ENCODE peak calls at places on chromosomes 7 and 10, in ten cellular contexts. R is OCI-LY7, X is fibroblast of lung, G is MM.1S, F is AG04449, Q is BJ, A is Panc1, B is lower lobe of right lung, V is cardiac muscle cell, I is astrocyte. H is an unnamed sample.

GRCh38 chr7:12923971-12924370 is 236.5 kb downstream of the ARL4A start:
- DNase-seq in R (no peak), X (peak; percentile 35), G (no peak), F (no peak), Q (no peak), A (peak; percentile 13), B (no peak), V (peak; percentile 29), I (peak; percentile 25), H (no peak)

GRCh38 chr10:102113261-102113955 is 6.8 kb downstream of the LDB1 start:
- DNase-seq in R (no peak), X (no peak), G (no peak), F (no peak), Q (no peak), A (no peak), B (no peak), V (no peak), I (no peak), H (no peak)

GRCh38 chr10:16449454-16449853 is 12.6 kb downstream of the PTER start:
- DNase-seq in R (no peak), X (no peak), G (no peak), F (no peak), Q (no peak), A (no peak), B (no peak), V (no peak), I (no peak), H (no peak)

GRCh38 chr10:48614481-48615383 is 9.9 kb upstream of the ARHGAP22 start:
- DNase-seq in R (no peak), X (peak; percentile 63), G (peak; percentile 65), F (no peak), Q (peak; percentile 50), A (no peak), B (no peak), V (peak; percentile 58), I (peak; percentile 36), H (no peak)

GRCh38 chr10:71260622-71261325 is 48.4 kb downstream of the UNC5B start:
- DNase-seq in R (no peak), X (peak; percentile 94), G (no peak), F (no peak), Q (peak; percentile 63), A (no peak), B (no peak), V (peak; percentile 95), I (peak; percentile 92), H (no peak)

GRCh38 chr7:85205754-85206153 is 18.9 kb upstream of the SEMA3D start:
- DNase-seq in R (no peak), X (no peak), G (peak; percentile 16), F (no peak), Q (no peak), A (no peak), B (no peak), V (no peak), I (no peak), H (no peak)

GRCh38 chr10:122154034-122154732 is 116.9 kb upstream of the BTBD16 start:
- DNase-seq in R (no peak), X (no peak), G (no peak), F (no peak), Q (no peak), A (no peak), B (no peak), V (no peak), I (no peak), H (no peak)

GRCh38 chr7:32088336-32088975 is 18.2 kb upstream of the PDE1C start:
- DNase-seq in R (no peak), X (no peak), G (no peak), F (no peak), Q (no peak), A (no peak), B (no peak), V (no peak), I (peak; percentile 46), H (no peak)

GRCh38 chr7:128244861-128245260 is 3.8 kb downstream of the LEP start:
- DNase-seq in R (no peak), X (no peak), G (no peak), F (no peak), Q (no peak), A (no peak), B (no peak), V (no peak), I (no peak), H (no peak)

GRCh38 chr7:128247108-128247507 is 6.0 kb downstream of the LEP start:
- DNase-seq in R (no peak), X (no peak), G (no peak), F (no peak), Q (no peak), A (no peak), B (no peak), V (no peak), I (no peak), H (no peak)

GRCh38 chr7:128243273-128243672 is 2.2 kb downstream of the LEP start:
- DNase-seq in R (no peak), X (no peak), G (no peak), F (no peak), Q (no peak), A (no peak), B (no peak), V (no peak), I (no peak), H (no peak)

GRCh38 chr7:128251337-128251736 is 10.3 kb downstream of the LEP start:
- DNase-seq in R (no peak), X (no peak), G (no peak), F (no peak), Q (no peak), A (no peak), B (no peak), V (no peak), I (no peak), H (no peak)

DNA sequence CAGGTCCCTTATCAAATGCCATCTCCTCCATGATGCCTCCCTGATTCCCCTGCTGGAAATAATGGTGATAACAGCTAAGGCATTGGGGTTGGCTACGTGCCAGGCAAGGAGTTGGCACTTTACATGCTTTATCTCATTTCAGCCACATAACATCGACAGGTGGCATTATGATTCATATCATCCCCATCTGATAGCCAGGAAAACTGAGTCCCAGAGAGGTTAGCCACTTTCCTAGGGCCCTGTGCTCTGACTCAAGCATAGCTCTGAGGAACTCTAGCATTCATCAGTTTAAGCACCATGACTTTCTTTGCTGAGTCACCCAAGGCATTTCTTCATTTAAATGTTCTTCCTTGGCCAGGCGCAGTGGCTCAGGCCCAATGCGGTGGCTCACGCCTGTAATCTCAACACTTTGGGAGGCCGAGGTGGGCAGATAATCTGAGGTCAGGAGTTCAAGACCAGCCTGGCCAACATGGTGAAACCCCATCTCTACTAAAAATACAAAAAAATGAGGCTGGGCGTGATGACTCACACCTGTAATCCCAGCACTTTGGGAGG is 6.6 kb downstream of the LEP start:
- DNase-seq in R (no peak), X (peak; percentile 31), G (no peak), F (no peak), Q (no peak), A (no peak), B (no peak), V (peak; percentile 52), I (peak; percentile 18), H (no peak)
- TF ChIP-seq CTCF in R (no peak), X (no peak), G (no peak), F (no peak), Q (no peak), A (no peak), B (no peak), V (no peak), I (no peak), H (no peak)

GRCh38 chr7:124649397-124650029 is 116.1 kb downstream of the GPR37 start:
- DNase-seq in R (no peak), X (peak; percentile 41), G (peak; percentile 63), F (no peak), Q (no peak), A (no peak), B (no peak), V (no peak), I (no peak), H (no peak)
- H3K4me3 ChIP-seq in R (no peak overlapping the region), X (peak overlapping the region; percentile 1), G (peak overlapping the region; percentile 54), F (no peak overlapping the region), Q (no peak overlapping the region), A (peak overlapping the region; percentile 7), B (no peak overlapping the region), V (no peak overlapping the region), I (no peak overlapping the region), H (no peak overlapping the region)

DNA sequence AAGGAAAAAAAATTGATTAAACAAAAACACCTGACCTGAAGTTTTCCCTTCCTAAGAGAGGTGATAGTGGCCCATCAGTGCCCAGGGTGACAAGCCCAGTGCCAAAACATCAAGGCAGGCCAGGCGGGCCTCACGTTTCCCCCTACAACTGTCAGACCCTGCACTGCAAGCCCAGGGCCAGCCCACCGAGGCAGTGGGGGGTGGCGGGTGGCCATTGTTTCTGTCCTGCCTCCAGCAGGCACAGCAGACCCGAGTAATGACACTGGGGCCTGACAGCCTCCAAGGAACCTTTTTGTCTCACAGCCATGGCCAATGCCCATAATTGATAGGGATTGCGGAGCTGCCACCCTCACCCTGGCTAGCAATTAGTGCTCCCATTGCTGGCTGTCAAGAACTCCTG is 75.2 kb upstream of the ZMIZ1 start:
- DNase-seq in R (no peak), X (no peak), G (no peak), F (no peak), Q (no peak), A (no peak), B (no peak), V (no peak), I (no peak), H (no peak)
- TF ChIP-seq CTCF in R (no peak), X (no peak), G (no peak), F (no peak), Q (no peak), A (no peak), B (no peak), V (no peak), I (no peak), H (no peak)

GRCh38 chr7:92056276-92056675 is 78.0 kb downstream of the CYP51A1 start:
- DNase-seq in R (no peak), X (no peak), G (no peak), F (no peak), Q (no peak), A (no peak), B (no peak), V (no peak), I (no peak), H (no peak)

GRCh38 chr7:92057375-92057774 is 76.9 kb downstream of the CYP51A1 start:
- DNase-seq in R (no peak), X (no peak), G (no peak), F (no peak), Q (no peak), A (no peak), B (no peak), V (no peak), I (no peak), H (no peak)

GRCh38 chr7:92058040-92058439 is 76.2 kb downstream of the CYP51A1 start:
- DNase-seq in R (peak; percentile 15), X (no peak), G (peak; percentile 29), F (no peak), Q (no peak), A (no peak), B (no peak), V (no peak), I (no peak), H (no peak)

GRCh38 chr7:92061154-92061553 is 73.1 kb downstream of the CYP51A1 start:
- DNase-seq in R (no peak), X (no peak), G (no peak), F (no peak), Q (no peak), A (no peak), B (no peak), V (no peak), I (peak; percentile 6), H (no peak)

DNA sequence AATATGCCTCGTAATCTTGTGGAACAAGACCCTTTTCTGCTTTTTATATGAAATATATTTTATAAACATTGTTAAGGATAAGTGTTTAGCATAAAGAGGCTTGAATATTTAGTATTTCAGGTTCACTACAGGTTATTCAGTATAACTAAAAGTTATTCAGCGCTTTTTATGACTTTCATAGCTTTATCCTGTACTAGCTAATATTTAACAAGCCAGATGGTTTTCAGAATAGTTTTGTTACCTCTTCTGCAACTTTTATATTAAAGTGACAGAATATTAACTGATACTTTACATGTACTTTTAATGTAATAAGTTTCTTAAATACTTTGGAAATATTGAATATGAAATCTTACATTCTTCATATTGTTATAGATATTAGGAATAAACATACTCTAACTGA is 75.4 kb downstream of the CYP51A1 start:
- DNase-seq in R (no peak), X (no peak), G (no peak), F (no peak), Q (no peak), A (no peak), B (no peak), V (no peak), I (no peak), H (no peak)
- H3K4me3 ChIP-seq in R (no peak overlapping the region), X (no peak overlapping the region), G (no peak overlapping the region), F (no peak overlapping the region), Q (no peak overlapping the region), A (no peak overlapping the region), B (no peak overlapping the region), V (no peak overlapping the region), I (no peak overlapping the region), H (no peak overlapping the region)

H was measured in HFF-Myc.